ENCODE peak calls at places on chromosomes 16 and 17, in ten cellular contexts. G is Peyer's patch, H is tibial nerve, R is keratinocyte, F is esophagus muscularis mucosa, S is cardiac muscle cell, P is transverse colon, N is foreskin fibroblast, Z is epithelial cell of esophagus, I is endothelial cell. L is an unnamed sample.

GRCh38 chr17:68383443-68384321 is 73.6 kb downstream of the WIPI1 start:
- DNase-seq in G (no peak), P (no peak), Z (no peak), I (no peak), H (no peak), R (no peak), N (peak; percentile 89), S (peak; percentile 95), F (no peak), L (peak; percentile 61)

GRCh38 chr17:68294196-68294555 is 2.9 kb downstream of the ARSG start:
- DNase-seq in Z (no peak), G (no peak), I (no peak), N (no peak), R (no peak), F (no peak), P (no peak), S (no peak), H (no peak), L (no peak)

GRCh38 chr17:45307290-45308015 is 9.4 kb downstream of the MAP3K14 start:
- DNase-seq in S (peak; percentile 95), F (no peak), P (no peak), G (no peak), I (no peak), H (no peak), N (peak; percentile 89), Z (peak; percentile 80), R (no peak), L (peak; percentile 66)

GRCh38 chr17:61411944-61412859 is 12.6 kb downstream of the TBX2 start:
- DNase-seq in N (peak; percentile 94), H (peak; percentile 78), P (peak; percentile 83), Z (peak; percentile 79), I (peak; percentile 90), G (peak; percentile 61), S (peak; percentile 86), R (peak; percentile 55), F (no peak), L (peak; percentile 75)

GRCh38 chr17:37698132-37698615 is 46.7 kb downstream of the HNF1B start:
- DNase-seq in H (no peak), R (peak; percentile 21), G (no peak), F (no peak), Z (peak; percentile 92), P (no peak), I (no peak), S (no peak), N (peak; percentile 32), L (no peak)

GRCh38 chr17:65176646-65177409 is 39.7 kb downstream of the RGS9 start:
- DNase-seq in G (no peak), P (no peak), Z (no peak), S (no peak), R (no peak), N (no peak), I (no peak), H (no peak), F (no peak), L (no peak)

GRCh38 chr16:13973321-13974023 is 53.5 kb downstream of the ERCC4 start:
- DNase-seq in I (no peak), G (no peak), F (peak; percentile 79), H (no peak), R (no peak), Z (no peak), N (no peak), P (no peak), S (no peak), L (no peak)

GRCh38 chr17:34820166-34820920 is 140.9 kb downstream of the CCT6B start:
- DNase-seq in I (no peak), H (no peak), S (no peak), F (no peak), G (no peak), N (no peak), P (no peak), R (no peak), Z (no peak), L (no peak)

GRCh38 chr16:4390266-4391260 is 18.9 kb downstream of the VASN start:
- DNase-seq in Z (no peak), G (no peak), H (no peak), F (no peak), R (no peak), P (no peak), N (no peak), S (no peak), I (no peak), L (no peak)
- TF ChIP-seq CTCF in Z (no peak), G (no peak), H (no peak), F (no peak), R (no peak), P (no peak), N (peak; percentile 3), S (no peak), I (no peak), L (no peak)

DNA sequence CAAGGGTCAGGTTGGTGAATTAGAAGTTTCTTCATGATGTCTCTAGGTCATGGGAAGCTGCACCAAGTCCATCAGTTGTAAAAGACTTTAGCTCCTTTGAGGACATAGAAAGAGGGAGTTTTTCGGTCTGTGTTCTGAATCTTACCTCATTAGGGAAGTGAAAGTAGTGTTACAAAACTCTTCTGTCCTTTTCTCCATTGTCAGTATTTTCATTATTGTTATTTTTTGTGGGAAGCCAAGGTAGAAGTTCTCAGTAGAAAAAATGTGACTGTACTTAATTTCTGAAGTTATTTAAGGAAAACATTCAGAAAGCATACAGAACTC is 24.2 kb downstream of the MAP3K3 start:
- DNase-seq in P (no peak), G (no peak), N (no peak), H (no peak), Z (no peak), S (no peak), I (no peak), R (no peak), F (no peak), L (no peak)
- TF ChIP-seq CTCF in P (no peak), G (no peak), N (no peak), H (no peak), Z (no peak), S (no peak), I (no peak), R (no peak), F (no peak), L (no peak)

GRCh38 chr17:48231995-48232729 is 124.6 kb downstream of the SNX11 start:
- DNase-seq in G (no peak), P (no peak), S (no peak), N (no peak), H (no peak), R (no peak), I (no peak), F (no peak), Z (no peak), L (no peak)

GRCh38 chr17:48225725-48226567 is 118.4 kb downstream of the SNX11 start:
- DNase-seq in S (no peak), R (no peak), Z (no peak), F (no peak), I (no peak), G (no peak), H (no peak), P (no peak), N (no peak), L (no peak)

GRCh38 chr17:48223945-48224344 is 116.4 kb downstream of the SNX11 start:
- DNase-seq in G (no peak), S (no peak), F (no peak), H (no peak), N (no peak), I (no peak), R (no peak), Z (no peak), P (no peak), L (no peak)

DNA sequence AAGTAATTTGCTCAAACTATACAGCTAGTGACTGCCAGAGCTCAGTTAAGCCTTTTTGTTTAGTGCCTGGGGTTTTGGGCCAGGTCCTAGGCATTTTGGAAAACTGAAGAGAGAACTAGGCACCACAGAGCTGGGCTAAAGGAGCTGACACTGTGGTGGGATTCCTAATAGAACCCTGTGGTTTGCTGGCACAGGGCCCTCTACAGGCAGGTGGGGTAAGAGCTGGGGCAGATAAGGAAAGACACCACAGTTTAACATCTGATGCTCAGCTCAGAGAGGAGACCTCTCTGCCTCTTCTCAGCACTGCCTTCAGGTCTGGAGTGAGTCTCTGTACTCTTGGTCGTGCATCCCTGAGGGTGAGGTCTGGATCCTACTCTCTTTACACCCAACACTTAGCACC is 121.2 kb downstream of the SNX11 start:
- DNase-seq in P (no peak), N (no peak), Z (no peak), F (no peak), S (no peak), R (no peak), I (no peak), H (no peak), G (no peak), L (no peak)
- TF ChIP-seq CTCF in P (no peak), N (no peak), Z (no peak), F (no peak), S (no peak), R (no peak), I (no peak), H (no peak), G (no peak), L (no peak)

GRCh38 chr16:2971134-2971984 is 2.2 kb downstream of the PAQR4 start:
- DNase-seq in R (no peak), N (no peak), I (no peak), Z (no peak), G (no peak), P (no peak), F (no peak), H (no peak), S (no peak), L (no peak)
- TF ChIP-seq CTCF in R (no peak), N (no peak), I (no peak), Z (no peak), G (no peak), P (no peak), F (no peak), H (no peak), S (no peak), L (no peak)

GRCh38 chr17:81480140-81480917 is 32.3 kb downstream of the ACTG1 start:
- DNase-seq in R (no peak), N (peak; percentile 61), F (no peak), H (peak; percentile 36), Z (peak; percentile 30), S (peak; percentile 80), P (no peak), G (no peak), I (no peak), L (no peak)
- TF ChIP-seq CTCF in R (peak; percentile 29), N (no peak), F (no peak), H (no peak), Z (no peak), S (peak; percentile 17), P (no peak), G (no peak), I (no peak), L (peak; percentile 13)

DNA sequence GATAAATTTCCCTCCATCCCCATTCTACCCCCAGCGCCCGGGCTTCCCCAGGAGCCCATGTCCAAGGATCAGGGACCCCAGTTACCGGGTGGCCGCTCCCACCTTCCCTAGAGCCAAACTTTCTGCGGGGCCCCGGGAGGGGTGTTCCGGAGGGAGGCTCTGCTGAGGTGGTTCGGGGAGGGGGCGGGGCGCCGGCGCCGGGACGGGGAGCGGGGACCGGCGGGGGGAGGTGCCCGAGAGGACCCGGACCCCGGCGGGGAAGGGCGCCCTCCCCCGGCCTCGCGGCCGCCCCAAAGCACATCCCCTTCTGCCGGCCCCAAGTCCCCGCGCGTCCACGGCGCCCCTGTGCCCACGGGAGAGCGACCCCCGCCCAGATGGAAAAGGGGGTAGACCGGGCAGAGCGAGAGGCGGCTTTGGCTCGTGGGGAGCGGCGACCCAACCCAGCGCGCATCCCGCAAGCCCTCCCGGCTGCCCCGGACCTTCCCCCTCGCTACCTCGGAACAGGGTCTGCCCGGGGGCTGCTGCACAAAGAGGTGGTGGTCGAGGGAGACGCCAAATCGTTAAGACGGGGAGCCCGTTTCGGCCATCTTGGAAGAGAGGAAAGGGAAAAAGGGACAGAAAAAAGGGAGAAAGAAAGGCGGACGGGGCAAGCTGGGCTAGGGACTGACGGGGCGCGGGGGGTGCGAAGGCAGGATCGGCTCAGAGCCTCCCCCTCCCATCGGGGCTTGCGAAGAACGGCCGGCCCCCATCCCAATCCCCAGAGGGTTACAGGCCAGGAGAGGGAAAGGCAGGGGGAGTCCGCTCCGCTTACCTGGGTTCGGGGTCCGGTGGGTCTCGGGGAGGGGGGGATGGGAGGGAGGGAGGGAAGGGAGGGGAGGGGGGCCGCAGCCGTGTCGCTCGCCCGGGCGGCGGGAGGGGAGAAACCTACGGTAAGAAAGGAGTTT is 479 bp downstream of the PCGF2 start:
- DNase-seq in P (peak; percentile 57), Z (no peak), H (no peak), S (peak; percentile 48), F (no peak), R (no peak), G (no peak), N (peak; percentile 50), I (peak; percentile 55), L (no peak)
- TF ChIP-seq CTCF in P (peak; percentile 10), Z (no peak), H (no peak), S (no peak), F (peak; percentile 24), R (peak; percentile 35), G (no peak), N (no peak), I (no peak), L (no peak)

L was measured in AG09319.